ENCODE peak calls at places on chromosome 22, in seven cellular contexts. One of them, this sample, is unnamed. For H3K27me3, the result is how much of the 10 kb centered on the place peaks cover.

GRCh38 chr22:31106651-31107205 is 640 bp downstream of the SELENOM start:
- DNase-seq in neural progenitor cell: no peak
- DNase-seq in transverse colon: no peak
- DNase-seq in MG63: peak
- DNase-seq in fibroblast of lung: peak
- DNase-seq in mammary epithelial cell: peak
- DNase-seq in HAP-1: no peak
- DNase-seq in this sample: no peak

GRCh38 chr22:29128891-29129643 is 56.2 kb downstream of the KREMEN1 start:
- DNase-seq in fibroblast of lung: no peak
- DNase-seq in neural progenitor cell: no peak
- DNase-seq in mammary epithelial cell: no peak
- DNase-seq in MG63: no peak
- DNase-seq in transverse colon: no peak
- DNase-seq in HAP-1: no peak
- DNase-seq in this sample: no peak

GRCh38 chr22:23696326-23696851 is 5.6 kb downstream of the RGL4 start:
- DNase-seq in MG63: no peak
- DNase-seq in transverse colon: peak
- DNase-seq in neural progenitor cell: no peak
- DNase-seq in mammary epithelial cell: no peak
- DNase-seq in HAP-1: no peak
- DNase-seq in fibroblast of lung: no peak
- DNase-seq in this sample: no peak

GRCh38 chr22:49004484-49005399 is 822.9 kb downstream of the BRD1 start:
- DNase-seq in mammary epithelial cell: no peak
- DNase-seq in HAP-1: no peak
- DNase-seq in transverse colon: no peak
- DNase-seq in fibroblast of lung: no peak
- DNase-seq in neural progenitor cell: no peak
- DNase-seq in MG63: no peak
- DNase-seq in this sample: no peak

GRCh38 chr22:50146440-50147228 is 23.9 kb upstream of the PANX2 start:
- DNase-seq in MG63: peak
- DNase-seq in fibroblast of lung: peak
- DNase-seq in HAP-1: peak
- DNase-seq in neural progenitor cell: peak
- DNase-seq in mammary epithelial cell: peak
- DNase-seq in transverse colon: peak
- DNase-seq in this sample: no peak

GRCh38 chr22:24580276-24580675 is 12.6 kb downstream of the LRRC75B start:
- DNase-seq in transverse colon: no peak
- DNase-seq in fibroblast of lung: peak
- DNase-seq in HAP-1: no peak
- DNase-seq in neural progenitor cell: no peak
- DNase-seq in MG63: no peak
- DNase-seq in mammary epithelial cell: peak
- DNase-seq in this sample: peak

GRCh38 chr22:47324435-47324990 is 562.1 kb downstream of the TBC1D22A start:
- DNase-seq in mammary epithelial cell: no peak
- DNase-seq in HAP-1: no peak
- DNase-seq in fibroblast of lung: no peak
- DNase-seq in neural progenitor cell: no peak
- DNase-seq in transverse colon: no peak
- DNase-seq in MG63: no peak
- DNase-seq in this sample: no peak

GRCh38 chr22:20399866-20400605 is 6.1 kb downstream of the ZNF74 start:
- DNase-seq in transverse colon: no peak
- DNase-seq in neural progenitor cell: no peak
- DNase-seq in HAP-1: no peak
- DNase-seq in fibroblast of lung: no peak
- DNase-seq in MG63: no peak
- DNase-seq in mammary epithelial cell: no peak
- DNase-seq in this sample: no peak

GRCh38 chr22:50714631-50715179 is 23.3 kb upstream of the ACR start:
- DNase-seq in MG63: no peak
- DNase-seq in mammary epithelial cell: no peak
- DNase-seq in fibroblast of lung: no peak
- DNase-seq in HAP-1: no peak
- DNase-seq in transverse colon: no peak
- DNase-seq in neural progenitor cell: no peak
- DNase-seq in this sample: no peak

GRCh38 chr22:38017272-38017920 is 33.0 kb upstream of the SOX10 start:
- DNase-seq in HAP-1: no peak
- DNase-seq in neural progenitor cell: no peak
- DNase-seq in fibroblast of lung: peak
- DNase-seq in MG63: peak
- DNase-seq in transverse colon: peak
- DNase-seq in mammary epithelial cell: peak
- DNase-seq in this sample: no peak

GRCh38 chr22:35065183-35065582 is 775 bp upstream of the ISX start:
- DNase-seq in MG63: no peak
- DNase-seq in neural progenitor cell: no peak
- DNase-seq in HAP-1: no peak
- DNase-seq in fibroblast of lung: no peak
- DNase-seq in transverse colon: no peak
- DNase-seq in mammary epithelial cell: no peak
- DNase-seq in this sample: no peak

GRCh38 chr22:32811788-32812187 is 10.3 kb downstream of the TIMP3 start:
- DNase-seq in MG63: no peak
- DNase-seq in HAP-1: no peak
- DNase-seq in mammary epithelial cell: no peak
- DNase-seq in transverse colon: no peak
- DNase-seq in fibroblast of lung: peak
- DNase-seq in neural progenitor cell: no peak
- DNase-seq in this sample: no peak

GRCh38 chr22:32996702-32997101 is 61.5 kb downstream of the SYN3 start:
- DNase-seq in transverse colon: peak
- DNase-seq in neural progenitor cell: no peak
- DNase-seq in HAP-1: no peak
- DNase-seq in MG63: peak
- DNase-seq in fibroblast of lung: no peak
- DNase-seq in mammary epithelial cell: peak
- DNase-seq in this sample: no peak

GRCh38 chr22:24950272-24950902 is 2.1 kb upstream of the KIAA1671 start:
- DNase-seq in transverse colon: no peak
- DNase-seq in MG63: peak
- DNase-seq in mammary epithelial cell: peak
- DNase-seq in fibroblast of lung: no peak
- DNase-seq in HAP-1: peak
- DNase-seq in neural progenitor cell: peak
- DNase-seq in this sample: no peak

GRCh38 chr22:28112548-28113043 is 193.5 kb upstream of the PITPNB start:
- DNase-seq in MG63: peak
- DNase-seq in neural progenitor cell: peak
- DNase-seq in fibroblast of lung: peak
- DNase-seq in transverse colon: no peak
- DNase-seq in mammary epithelial cell: no peak
- DNase-seq in HAP-1: peak
- DNase-seq in this sample: peak

GRCh38 chr22:29563652-29564460 is 10.3 kb upstream of the THOC5 start:
- DNase-seq in transverse colon: no peak
- DNase-seq in neural progenitor cell: no peak
- DNase-seq in fibroblast of lung: no peak
- DNase-seq in MG63: no peak
- DNase-seq in mammary epithelial cell: no peak
- DNase-seq in HAP-1: no peak
- DNase-seq in this sample: no peak

GRCh38 chr22:30695871-30696655 is 1.4 kb downstream of the OSBP2 start:
- DNase-seq in fibroblast of lung: no peak
- DNase-seq in transverse colon: no peak
- DNase-seq in MG63: no peak
- DNase-seq in neural progenitor cell: no peak
- DNase-seq in mammary epithelial cell: no peak
- DNase-seq in HAP-1: no peak
- DNase-seq in this sample: no peak

GRCh38 chr22:38177926-38178604 is 3.6 kb downstream of the PLA2G6 start:
- DNase-seq in mammary epithelial cell: peak
- DNase-seq in MG63: peak
- DNase-seq in neural progenitor cell: peak
- DNase-seq in fibroblast of lung: peak
- DNase-seq in transverse colon: peak
- DNase-seq in HAP-1: peak
- DNase-seq in this sample: peak

GRCh38 chr22:23745780-23746179 is 5.1 kb downstream of the ZNF70 start:
- DNase-seq in mammary epithelial cell: no peak
- DNase-seq in HAP-1: no peak
- DNase-seq in transverse colon: no peak
- DNase-seq in MG63: no peak
- DNase-seq in fibroblast of lung: no peak
- DNase-seq in neural progenitor cell: no peak
- DNase-seq in this sample: no peak

GRCh38 chr22:20238567-20239062 is 29.5 kb downstream of the RTN4R start:
- DNase-seq in neural progenitor cell: peak
- DNase-seq in HAP-1: peak
- DNase-seq in MG63: no peak
- DNase-seq in fibroblast of lung: no peak
- DNase-seq in mammary epithelial cell: peak
- DNase-seq in transverse colon: peak
- DNase-seq in this sample: peak

GRCh38 chr22:35230839-35231584 is 26.3 kb upstream of the HMGXB4 start:
- DNase-seq in fibroblast of lung: no peak
- DNase-seq in mammary epithelial cell: no peak
- DNase-seq in HAP-1: peak
- DNase-seq in MG63: no peak
- DNase-seq in neural progenitor cell: no peak
- DNase-seq in transverse colon: peak
- DNase-seq in this sample: peak

GRCh38 chr22:46069518-46070214 is 80.7 kb upstream of the PPARA start:
- DNase-seq in neural progenitor cell: no peak
- DNase-seq in fibroblast of lung: peak
- DNase-seq in mammary epithelial cell: peak
- DNase-seq in HAP-1: peak
- DNase-seq in transverse colon: peak
- DNase-seq in MG63: peak
- DNase-seq in this sample: peak

GRCh38 chr22:19967850-19968449 is 26.3 kb upstream of the TXNRD2 start:
- DNase-seq in neural progenitor cell: no peak
- DNase-seq in MG63: no peak
- DNase-seq in transverse colon: no peak
- DNase-seq in fibroblast of lung: no peak
- DNase-seq in mammary epithelial cell: no peak
- DNase-seq in HAP-1: no peak
- DNase-seq in this sample: no peak

GRCh38 chr22:19448076-19448607 is 631 bp upstream of the C22orf39 start:
- DNase-seq in HAP-1: peak
- DNase-seq in transverse colon: peak
- DNase-seq in neural progenitor cell: peak
- DNase-seq in mammary epithelial cell: peak
- DNase-seq in fibroblast of lung: peak
- DNase-seq in MG63: peak
- DNase-seq in this sample: peak

DNA sequence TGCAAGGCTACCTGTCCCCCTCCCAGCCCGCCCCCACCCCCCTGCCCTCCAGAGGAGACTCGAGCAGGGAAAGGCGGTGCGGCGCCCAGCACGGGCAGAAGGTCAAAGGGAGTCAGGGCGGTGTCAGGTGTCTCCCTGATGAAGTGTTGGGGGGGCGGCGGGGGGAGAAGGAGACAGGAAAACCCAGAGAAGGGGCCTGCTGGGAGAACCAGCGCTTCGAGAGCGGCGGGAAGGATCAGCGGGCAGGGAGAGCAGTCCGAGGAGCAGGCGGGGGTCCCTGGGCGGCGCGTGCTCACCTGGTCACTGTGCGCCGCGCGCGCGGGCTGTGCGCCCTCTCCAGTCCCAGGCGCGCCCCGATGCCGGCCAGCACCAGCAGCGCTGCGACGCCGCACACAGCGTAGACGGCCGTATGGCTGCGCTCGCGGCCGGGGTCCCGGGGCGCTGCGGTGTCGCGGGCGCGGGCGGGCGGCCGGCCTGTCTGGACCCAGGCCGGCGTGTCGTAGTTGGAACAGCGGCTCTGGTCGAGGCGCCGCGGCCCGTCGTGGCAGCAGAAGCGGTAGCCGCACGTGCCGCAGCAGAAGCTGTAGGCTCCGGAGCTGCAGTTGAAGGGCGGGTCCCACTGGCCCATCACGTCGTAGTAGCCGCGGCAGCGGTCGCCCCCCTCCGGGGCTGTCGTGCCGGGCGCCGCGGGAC is 886 bp downstream of the SHISA8 start:
- DNase-seq in HAP-1: no peak
- DNase-seq in neural progenitor cell: peak
- DNase-seq in MG63: no peak
- DNase-seq in transverse colon: no peak
- DNase-seq in mammary epithelial cell: no peak
- DNase-seq in fibroblast of lung: no peak
- DNase-seq in this sample: no peak
- H3K27me3 ChIP-seq in HAP-1: under half
- H3K27me3 ChIP-seq in neural progenitor cell: half or more
- H3K27me3 ChIP-seq in MG63: under half
- H3K27me3 ChIP-seq in transverse colon: half or more
- H3K27me3 ChIP-seq in mammary epithelial cell: under half
- H3K27me3 ChIP-seq in fibroblast of lung: half or more
- H3K27me3 ChIP-seq in this sample: under half

GRCh38 chr22:36929621-36930020 is 16.2 kb downstream of the CSF2RB start:
- DNase-seq in fibroblast of lung: no peak
- DNase-seq in neural progenitor cell: no peak
- DNase-seq in mammary epithelial cell: no peak
- DNase-seq in MG63: no peak
- DNase-seq in HAP-1: no peak
- DNase-seq in transverse colon: no peak
- DNase-seq in this sample: no peak
- H3K27me3 ChIP-seq in fibroblast of lung: under half
- H3K27me3 ChIP-seq in neural progenitor cell: under half
- H3K27me3 ChIP-seq in mammary epithelial cell: under half
- H3K27me3 ChIP-seq in MG63: under half
- H3K27me3 ChIP-seq in HAP-1: under half
- H3K27me3 ChIP-seq in transverse colon: under half
- H3K27me3 ChIP-seq in this sample: under half

DNA sequence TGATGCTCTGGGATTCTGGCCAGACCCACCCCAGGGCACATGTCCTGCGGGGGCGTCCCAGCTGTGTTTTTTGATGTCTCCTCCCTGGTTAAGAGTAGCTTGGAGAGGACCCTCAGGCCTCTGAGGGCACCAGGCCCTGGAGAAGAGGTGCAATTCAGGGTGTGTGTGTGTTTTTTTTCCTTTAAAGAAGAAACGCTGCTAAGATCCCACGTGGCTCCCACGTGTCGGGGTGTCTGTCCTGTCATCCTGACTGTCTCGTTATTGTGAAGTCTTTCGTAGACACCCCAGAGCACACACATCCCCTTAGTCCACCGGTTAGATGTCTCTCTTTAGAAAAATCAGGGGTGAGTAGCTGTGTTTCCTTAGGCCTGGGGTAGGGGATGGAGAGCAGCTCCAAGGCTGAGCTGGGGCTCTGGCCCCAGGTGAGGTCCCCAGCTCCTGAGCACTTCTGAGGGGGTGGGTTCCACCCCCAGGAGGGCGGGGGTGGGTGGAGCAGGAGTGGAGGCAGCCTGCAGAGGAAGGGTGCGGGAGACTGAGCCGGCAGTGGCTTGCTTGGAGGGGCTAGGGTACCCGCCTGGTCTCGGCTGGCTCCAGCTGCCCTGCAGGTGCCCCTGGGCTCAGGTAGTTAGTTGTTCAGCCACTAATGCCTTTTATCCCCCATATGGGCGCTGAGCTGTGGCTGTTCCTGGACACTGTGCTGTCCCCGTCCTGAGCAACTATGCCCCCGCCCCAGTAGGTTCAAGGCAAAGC is 116.4 kb downstream of the CACNA1I start:
- DNase-seq in transverse colon: no peak
- DNase-seq in mammary epithelial cell: no peak
- DNase-seq in fibroblast of lung: no peak
- DNase-seq in HAP-1: no peak
- DNase-seq in MG63: no peak
- DNase-seq in neural progenitor cell: no peak
- DNase-seq in this sample: no peak
- H3K27me3 ChIP-seq in transverse colon: half or more
- H3K27me3 ChIP-seq in mammary epithelial cell: under half
- H3K27me3 ChIP-seq in fibroblast of lung: under half
- H3K27me3 ChIP-seq in HAP-1: under half
- H3K27me3 ChIP-seq in MG63: under half
- H3K27me3 ChIP-seq in neural progenitor cell: under half
- H3K27me3 ChIP-seq in this sample: under half

GRCh38 chr22:44685384-44686056 is 16.5 kb upstream of the PRR5 start:
- DNase-seq in fibroblast of lung: peak
- DNase-seq in neural progenitor cell: peak
- DNase-seq in HAP-1: peak
- DNase-seq in mammary epithelial cell: peak
- DNase-seq in MG63: no peak
- DNase-seq in transverse colon: peak
- DNase-seq in this sample: peak
- H3K27me3 ChIP-seq in fibroblast of lung: under half
- H3K27me3 ChIP-seq in neural progenitor cell: under half
- H3K27me3 ChIP-seq in HAP-1: under half
- H3K27me3 ChIP-seq in mammary epithelial cell: under half
- H3K27me3 ChIP-seq in MG63: under half
- H3K27me3 ChIP-seq in transverse colon: under half
- H3K27me3 ChIP-seq in this sample: under half